ENCODE peak calls at places on chromosomes 12 and 14, in six cellular contexts. C, A, K, M, P and V are unnamed samples.

GRCh38 chr12:10243803-10244520 is 31.3 kb downstream of the GABARAPL1 start:
- DNase-seq in M (no peak), C (no peak), P (no peak), A (no peak), K (no peak), V (no peak)

GRCh38 chr12:50057000-50057841 is at the start of gene ASIC1:
- DNase-seq in M (peak; percentile 84), P (no peak), C (peak; percentile 79), A (peak; percentile 47), K (peak; percentile 81), V (peak; percentile 75)

GRCh38 chr14:70641548-70642312 is at the start of gene TTC9:
- DNase-seq in A (no peak), P (peak; percentile 89), M (peak; percentile 76), C (peak; percentile 75), K (peak; percentile 2), V (no peak)

GRCh38 chr14:93104961-93105360 is 10.8 kb downstream of the ITPK1 start:
- DNase-seq in P (no peak), M (no peak), C (peak; percentile 74), K (no peak), A (no peak), V (no peak)

GRCh38 chr12:100110276-100110675 is 32.4 kb downstream of the BLTP3B start:
- DNase-seq in M (no peak), K (no peak), A (no peak), P (no peak), C (no peak), V (no peak)

GRCh38 chr12:109497675-109498074 is 20.2 kb downstream of the UBE3B start:
- DNase-seq in A (peak; percentile 63), M (no peak), K (no peak), C (no peak), P (no peak), V (peak; percentile 80)

GRCh38 chr12:114625294-114625851 is 58.6 kb downstream of the TBX3 start:
- DNase-seq in M (no peak), C (peak; percentile 91), K (peak; percentile 78), P (no peak), A (peak; percentile 64), V (no peak)

GRCh38 chr12:10033783-10034381 is 3.4 kb downstream of the CLEC9A start:
- DNase-seq in P (no peak), C (peak; percentile 30), K (peak; percentile 7), M (no peak), A (no peak), V (no peak)

GRCh38 chr12:27711312-27711682 is 665 bp downstream of the MRPS35 start:
- DNase-seq in K (no peak), P (no peak), A (no peak), M (no peak), C (peak; percentile 33), V (no peak)

GRCh38 chr14:72699433-72699832 is 194.5 kb downstream of the DPF3 start:
- DNase-seq in A (no peak), C (no peak), P (no peak), K (no peak), M (no peak), V (no peak)

GRCh38 chr12:126083931-126084330 is 1018.7 kb downstream of the AACS start:
- DNase-seq in K (no peak), A (no peak), P (no peak), C (peak; percentile 10), M (no peak), V (no peak)

GRCh38 chr14:91419044-91419397 is 1.4 kb upstream of the CCDC88C start:
- DNase-seq in C (no peak), P (no peak), K (no peak), M (no peak), A (no peak), V (no peak)

GRCh38 chr12:30908389-30909087 is 18.0 kb upstream of the TSPAN11 start:
- DNase-seq in M (no peak), A (peak; percentile 79), P (no peak), K (peak; percentile 91), C (no peak), V (no peak)

GRCh38 chr12:106498056-106498455 is 84.7 kb upstream of the RFX4 start:
- DNase-seq in K (peak; percentile 76), M (no peak), A (peak; percentile 14), C (no peak), P (no peak), V (no peak)

GRCh38 chr12:69404851-69405365 is 45.4 kb downstream of the YEATS4 start:
- DNase-seq in A (peak; percentile 65), C (no peak), P (no peak), M (no peak), K (no peak), V (no peak)

GRCh38 chr12:1355396-1355795 is 239.0 kb downstream of the FBXL14 start:
- DNase-seq in M (no peak), P (no peak), K (no peak), A (peak; percentile 39), C (peak; percentile 24), V (no peak)

GRCh38 chr12:23139026-23139425 is 514.1 kb downstream of the ETNK1 start:
- DNase-seq in K (no peak), M (no peak), P (no peak), A (peak; percentile 64), C (no peak), V (no peak)

GRCh38 chr12:132154341-132154761 is 10.1 kb downstream of the NOC4L start:
- DNase-seq in A (no peak), C (no peak), M (no peak), P (peak; percentile 59), K (no peak), V (no peak)

GRCh38 chr12:13342971-13343370 is 146.4 kb downstream of the EMP1 start:
- DNase-seq in A (peak; percentile 42), P (no peak), K (no peak), M (no peak), C (no peak), V (no peak)

GRCh38 chr12:53299101-53299453 is 418 bp upstream of the MYG1 start:
- DNase-seq in K (peak; percentile 83), C (no peak), P (no peak), A (peak; percentile 68), M (no peak), V (no peak)

GRCh38 chr12:5808956-5809355 is 136.1 kb downstream of the ANO2 start:
- DNase-seq in M (no peak), K (no peak), A (peak; percentile 95), C (no peak), P (no peak), V (no peak)

GRCh38 chr12:56258068-56258819 is at the start of gene ANKRD52:
- DNase-seq in A (peak; percentile 66), C (peak; percentile 87), P (peak; percentile 95), M (peak; percentile 90), K (peak; percentile 85), V (no peak)

GRCh38 chr12:29725587-29726320 is 58.0 kb downstream of the TMTC1 start:
- DNase-seq in P (no peak), C (no peak), K (peak; percentile 97), A (peak; percentile 64), M (no peak), V (no peak)

GRCh38 chr12:75120202-75120774 is 89.4 kb downstream of the KCNC2 start:
- DNase-seq in P (no peak), C (no peak), M (no peak), A (peak; percentile 26), K (no peak), V (no peak)

GRCh38 chr12:57736743-57737466 is 1.6 kb downstream of the AGAP2 start:
- DNase-seq in M (no peak), A (no peak), K (no peak), P (peak; percentile 74), C (peak; percentile 46), V (no peak)
- H3K27me3 ChIP-seq in M (peaks cover 61% of the 10 kb centered on the region), A (peaks cover 75% of the 10 kb centered on the region), K (peaks cover 100% of the 10 kb centered on the region), P (peaks cover 22% of the 10 kb centered on the region), C (peaks cover 100% of the 10 kb centered on the region), V (peaks cover 53% of the 10 kb centered on the region)

GRCh38 chr14:21047378-21047781 is 5.2 kb downstream of the RNASE7 start:
- DNase-seq in C (no peak), P (no peak), A (peak; percentile 67), M (no peak), K (peak; percentile 54), V (no peak)
- H3K4me3 ChIP-seq in C (no peak overlapping the region), P (no peak overlapping the region), A (no peak overlapping the region), M (no peak overlapping the region), K (no peak overlapping the region), V (no peak overlapping the region)

GRCh38 chr14:69487226-69487625 is 2.7 kb downstream of the PLEKHD1 start:
- DNase-seq in A (no peak), K (no peak), P (no peak), M (no peak), C (no peak), V (no peak)

GRCh38 chr14:69484444-69485113 is at the start of gene PLEKHD1:
- DNase-seq in C (peak; percentile 79), A (no peak), K (no peak), P (no peak), M (peak; percentile 85), V (no peak)

GRCh38 chr14:69483765-69484443 is 624 bp upstream of the PLEKHD1 start:
- DNase-seq in P (no peak), C (peak; percentile 73), K (peak; percentile 26), A (peak; percentile 16), M (peak; percentile 73), V (no peak)

GRCh38 chr14:69485261-69485660 is 733 bp downstream of the PLEKHD1 start:
- DNase-seq in C (no peak), K (no peak), P (no peak), A (no peak), M (no peak), V (no peak)

DNA sequence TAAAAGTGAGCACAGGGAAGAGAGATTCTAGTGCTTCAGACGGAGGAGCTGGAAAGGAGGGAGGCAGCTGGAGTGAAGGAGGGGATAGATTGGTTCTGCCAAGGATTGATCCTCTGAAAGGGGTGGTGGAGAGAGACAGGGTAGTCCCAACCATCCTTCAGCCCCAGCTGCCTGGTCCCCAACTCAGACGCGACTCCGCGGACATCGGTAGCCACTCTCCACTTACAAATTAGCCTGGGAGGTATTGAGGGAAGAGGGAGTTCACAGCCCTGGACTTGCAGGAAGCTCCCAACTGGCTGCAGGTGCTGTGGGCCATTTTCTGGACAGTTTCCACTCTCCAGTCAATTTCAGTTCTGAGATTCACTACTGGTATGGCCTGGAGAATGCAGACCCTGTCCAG is 1.2 kb downstream of the PLEKHD1 start:
- DNase-seq in M (peak; percentile 37), C (no peak), P (no peak), A (no peak), K (no peak), V (no peak)
- H3K27me3 ChIP-seq in M (peaks cover 46% of the 10 kb centered on the region), C (peaks cover 67% of the 10 kb centered on the region), P (peaks cover 34% of the 10 kb centered on the region), A (peaks cover 58% of the 10 kb centered on the region), K (peaks cover 84% of the 10 kb centered on the region), V (peaks cover 47% of the 10 kb centered on the region)

GRCh38 chr12:54376596-54377468 is 7.7 kb downstream of the ZNF385A start:
- DNase-seq in K (peak; percentile 51), A (no peak), M (no peak), P (no peak), C (no peak), V (no peak)

GRCh38 chr12:54378791-54379400 is 5.6 kb downstream of the ZNF385A start:
- DNase-seq in M (peak; percentile 77), P (peak; percentile 81), K (peak; percentile 55), C (peak; percentile 80), A (no peak), V (no peak)

GRCh38 chr12:54377797-54378515 is 6.6 kb downstream of the ZNF385A start:
- DNase-seq in K (no peak), P (no peak), M (no peak), A (no peak), C (no peak), V (no peak)

GRCh38 chr12:54381136-54381535 is 3.4 kb downstream of the ZNF385A start:
- DNase-seq in P (no peak), K (no peak), A (no peak), C (no peak), M (no peak), V (no peak)

GRCh38 chr12:54379401-54380201 is 4.9 kb downstream of the ZNF385A start:
- DNase-seq in M (peak; percentile 96), K (peak; percentile 89), A (peak; percentile 51), P (peak; percentile 98), C (peak; percentile 97), V (peak; percentile 83)
- H3K4me3 ChIP-seq in M (peak overlapping the region; percentile 36), K (peak overlapping the region; percentile 39), A (peak overlapping the region; percentile 47), P (no peak overlapping the region), C (peak overlapping the region; percentile 60), V (no peak overlapping the region)